ENCODE peak calls at places on chromosomes 3 and 15, in ten cellular contexts. R, A, Z, Q, X, U, T, I, D and P are unnamed samples.

GRCh38 chr15:42056934-42057743 is 36.3 kb upstream of the PLA2G4E start:
- DNase-seq in R (peak; percentile 94), A (no peak), Z (peak; percentile 80), Q (peak; percentile 77), X (peak; percentile 95), U (peak; percentile 53), T (peak; percentile 96), I (peak; percentile 32), D (peak; percentile 62), P (no peak)

GRCh38 chr15:90047956-90048575 is 46.9 kb downstream of the ZNF710 start:
- DNase-seq in R (no peak), A (no peak), Z (no peak), Q (no peak), X (no peak), U (no peak), T (no peak), I (no peak), D (no peak), P (no peak)

GRCh38 chr3:54120657-54121403 is 1.5 kb upstream of the CACNA2D3 start:
- DNase-seq in R (peak; percentile 52), A (no peak), Z (no peak), Q (no peak), X (peak; percentile 81), U (no peak), T (no peak), I (no peak), D (no peak), P (no peak)

GRCh38 chr3:112128843-112129727 is 4.0 kb downstream of the GCSAM start:
- DNase-seq in R (peak; percentile 6), A (peak; percentile 51), Z (no peak), Q (peak; percentile 13), X (peak; percentile 69), U (peak; percentile 49), T (peak; percentile 49), I (peak; percentile 52), D (peak; percentile 75), P (peak; percentile 92)

GRCh38 chr3:126200534-126200933 is 20.1 kb upstream of the ALDH1L1 start:
- DNase-seq in R (no peak), A (no peak), Z (no peak), Q (no peak), X (no peak), U (no peak), T (no peak), I (no peak), D (no peak), P (no peak)

GRCh38 chr15:73335471-73335870 is 33.3 kb downstream of the HCN4 start:
- DNase-seq in R (no peak), A (no peak), Z (no peak), Q (no peak), X (no peak), U (no peak), T (no peak), I (no peak), D (no peak), P (no peak)

GRCh38 chr15:52185151-52185561 is 6.0 kb downstream of the GNB5 start:
- DNase-seq in R (no peak), A (no peak), Z (no peak), Q (no peak), X (no peak), U (no peak), T (no peak), I (no peak), D (no peak), P (no peak)

GRCh38 chr3:141076821-141077571 is 25.8 kb downstream of the SPSB4 start:
- DNase-seq in R (peak; percentile 75), A (peak; percentile 7), Z (peak; percentile 61), Q (peak; percentile 47), X (peak; percentile 65), U (no peak), T (no peak), I (no peak), D (peak; percentile 52), P (no peak)

GRCh38 chr15:88152672-88153071 is 103.9 kb downstream of the NTRK3 start:
- DNase-seq in R (no peak), A (no peak), Z (peak; percentile 36), Q (no peak), X (no peak), U (no peak), T (no peak), I (no peak), D (no peak), P (no peak)
- H3K4me3 ChIP-seq in R (no peak overlapping the region), A (no peak overlapping the region), Z (no peak overlapping the region), Q (no peak overlapping the region), X (no peak overlapping the region), U (no peak overlapping the region), T (no peak overlapping the region), I (no peak overlapping the region), D (no peak overlapping the region), P (no peak overlapping the region)

GRCh38 chr3:158568784-158569183 is 2.2 kb upstream of the MLF1 start:
- DNase-seq in R (no peak), A (no peak), Z (no peak), Q (no peak), X (no peak), U (no peak), T (no peak), I (no peak), D (no peak), P (no peak)

GRCh38 chr3:158571969-158572765 is 1.2 kb downstream of the MLF1 start:
- DNase-seq in R (no peak), A (no peak), Z (no peak), Q (no peak), X (no peak), U (no peak), T (no peak), I (no peak), D (no peak), P (no peak)

GRCh38 chr3:158569717-158570244 is 1.2 kb upstream of the MLF1 start:
- DNase-seq in R (no peak), A (no peak), Z (no peak), Q (no peak), X (no peak), U (no peak), T (no peak), I (no peak), D (no peak), P (no peak)

GRCh38 chr3:158572766-158573060 is 1.7 kb downstream of the MLF1 start:
- DNase-seq in R (no peak), A (no peak), Z (no peak), Q (no peak), X (no peak), U (no peak), T (no peak), I (no peak), D (no peak), P (no peak)

DNA sequence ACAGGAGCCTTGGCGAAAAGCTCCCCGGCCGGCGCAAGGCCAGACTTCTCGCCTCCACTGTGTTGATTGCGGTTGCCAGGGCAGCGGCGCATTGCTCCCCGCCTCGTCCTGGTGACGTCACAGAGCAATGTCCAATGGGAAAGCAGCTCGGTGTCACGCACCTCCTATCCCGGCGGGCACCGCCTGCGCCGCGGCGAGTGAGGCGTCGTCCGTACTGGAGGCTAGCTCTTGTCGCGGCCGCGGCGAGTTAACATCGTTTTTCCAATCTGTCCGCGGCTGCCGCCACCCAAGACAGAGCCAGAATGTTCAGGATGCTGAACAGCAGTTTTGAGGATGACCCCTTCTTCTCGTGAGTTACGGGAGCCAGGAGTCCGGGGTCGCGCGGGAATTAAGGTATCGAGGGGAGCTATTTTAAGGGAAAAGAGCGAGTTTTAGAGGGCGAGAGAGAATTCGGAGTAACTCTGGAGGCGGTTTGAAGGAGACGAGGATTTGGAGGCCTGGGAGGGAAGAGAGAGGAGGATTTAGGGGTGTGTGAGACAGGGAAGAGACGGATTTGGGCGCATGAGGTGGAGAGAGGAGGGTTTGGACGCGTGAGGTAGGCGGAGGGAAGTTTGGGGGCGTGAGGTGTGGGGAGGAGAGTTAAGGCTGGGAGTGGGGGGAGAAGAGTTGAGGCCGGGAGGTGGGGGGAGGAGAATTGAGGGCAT is at the start of gene MLF1:
- DNase-seq in R (peak; percentile 98), A (peak; percentile 68), Z (peak; percentile 94), Q (peak; percentile 88), X (peak; percentile 98), U (peak; percentile 66), T (no peak), I (peak; percentile 80), D (peak; percentile 93), P (no peak)
- H3K4me3 ChIP-seq in R (peak within 1 kb of the TSS; percentile 50), A (peak within 1 kb of the TSS; percentile 74), Z (peak within 1 kb of the TSS; percentile 66), Q (peak within 1 kb of the TSS; percentile 18), X (peak within 1 kb of the TSS; percentile 79), U (peak within 1 kb of the TSS; percentile 70), T (no peak within 1 kb of the TSS), I (peak within 1 kb of the TSS; percentile 31), D (peak within 1 kb of the TSS; percentile 52), P (no peak within 1 kb of the TSS)

GRCh38 chr15:75454471-75455418 is 3.3 kb upstream of the SIN3A start:
- DNase-seq in R (peak; percentile 85), A (no peak), Z (peak; percentile 28), Q (peak; percentile 71), X (peak; percentile 68), U (peak; percentile 79), T (peak; percentile 78), I (peak; percentile 81), D (no peak), P (peak; percentile 55)
- H3K4me3 ChIP-seq in R (peak overlapping the region; percentile 85), A (peak overlapping the region; percentile 67), Z (peak overlapping the region; percentile 77), Q (peak overlapping the region; percentile 91), X (peak overlapping the region; percentile 92), U (peak overlapping the region; percentile 97), T (peak overlapping the region; percentile 78), I (peak overlapping the region; percentile 75), D (peak overlapping the region; percentile 60), P (peak overlapping the region; percentile 89)

GRCh38 chr3:185327052-185327451 is 35.9 kb upstream of the MAP3K13 start:
- DNase-seq in R (no peak), A (no peak), Z (no peak), Q (no peak), X (no peak), U (no peak), T (no peak), I (no peak), D (no peak), P (no peak)

GRCh38 chr3:185330644-185331043 is 32.3 kb upstream of the MAP3K13 start:
- DNase-seq in R (no peak), A (no peak), Z (no peak), Q (no peak), X (peak; percentile 31), U (no peak), T (no peak), I (no peak), D (no peak), P (no peak)

GRCh38 chr3:185325946-185326791 is 36.8 kb upstream of the MAP3K13 start:
- DNase-seq in R (no peak), A (no peak), Z (no peak), Q (no peak), X (no peak), U (no peak), T (no peak), I (no peak), D (no peak), P (no peak)

GRCh38 chr3:185330238-185330637 is 32.7 kb upstream of the MAP3K13 start:
- DNase-seq in R (no peak), A (no peak), Z (no peak), Q (peak; percentile 76), X (no peak), U (no peak), T (no peak), I (no peak), D (no peak), P (no peak)

DNA sequence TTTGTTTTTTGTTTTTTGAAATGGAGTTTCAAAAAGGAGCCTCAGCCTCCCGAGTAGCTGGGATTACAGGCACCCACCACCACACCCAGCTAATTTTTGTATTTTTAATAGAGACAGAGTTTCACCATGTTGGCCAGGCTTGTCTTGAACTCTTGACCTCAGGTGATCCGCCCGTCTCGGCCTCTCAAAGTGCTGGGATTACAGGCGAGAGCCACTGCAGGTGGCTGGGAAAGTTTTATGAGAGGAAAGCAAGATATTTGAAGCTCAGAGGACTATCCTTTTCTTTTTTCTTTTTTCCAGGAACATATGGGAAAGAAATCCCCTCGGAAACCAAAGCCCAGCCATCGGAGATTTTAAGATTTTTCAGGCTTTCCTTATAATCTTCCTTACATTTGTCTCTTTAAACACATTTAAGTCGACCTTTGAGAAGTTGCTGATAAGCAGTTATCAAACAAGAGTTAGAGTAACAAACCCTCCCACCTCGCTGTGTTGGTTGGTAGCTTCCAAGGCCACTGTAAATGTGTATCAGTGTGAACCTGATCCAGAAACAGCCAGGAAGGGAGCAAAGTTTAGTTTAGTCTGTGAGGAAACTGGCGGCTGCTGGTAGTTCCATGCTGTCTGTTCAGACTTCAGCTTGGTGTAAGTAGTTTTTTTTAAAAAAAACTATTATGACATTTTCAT is 34.5 kb upstream of the MAP3K13 start:
- DNase-seq in R (no peak), A (no peak), Z (no peak), Q (no peak), X (no peak), U (no peak), T (peak; percentile 89), I (no peak), D (no peak), P (no peak)
- H3K4me3 ChIP-seq in R (no peak overlapping the region), A (no peak overlapping the region), Z (no peak overlapping the region), Q (no peak overlapping the region), X (no peak overlapping the region), U (no peak overlapping the region), T (peak overlapping the region; percentile 53), I (no peak overlapping the region), D (no peak overlapping the region), P (no peak overlapping the region)